ENCODE peak calls at places on chromosomes 5 and 9, in four cellular contexts. T is aorta, Q is heart right ventricle, B is thoracic aorta. G is an unnamed sample.

GRCh38 chr9:71876106-71876505 is 34.9 kb downstream of the ABHD17B start:
- DNase-seq in T (no peak), Q (no peak), B (no peak), G (no peak)

GRCh38 chr9:93114169-93114983 is 18.4 kb downstream of the CARD19 start:
- DNase-seq in T (peak; percentile 69), Q (no peak), B (no peak), G (no peak)

GRCh38 chr5:140348104-140348503 is 1.7 kb upstream of the HBEGF start:
- DNase-seq in T (no peak), Q (no peak), B (no peak), G (peak; percentile 20)

GRCh38 chr5:36712719-36713118 is 106.3 kb downstream of the SLC1A3 start:
- DNase-seq in T (no peak), Q (no peak), B (no peak), G (no peak)

GRCh38 chr5:145681686-145682085 is 153.5 kb downstream of the PRELID2 start:
- DNase-seq in T (no peak), Q (peak; percentile 46), B (peak; percentile 11), G (peak; percentile 30)

GRCh38 chr9:91483189-91483691 is 59.6 kb upstream of the NFIL3 start:
- DNase-seq in T (no peak), Q (peak; percentile 72), B (peak; percentile 63), G (peak; percentile 56)

GRCh38 chr5:139228201-139228796 is 30.1 kb upstream of the SIL1 start:
- DNase-seq in T (no peak), Q (no peak), B (no peak), G (no peak)

GRCh38 chr9:95460627-95461164 is 56.1 kb downstream of the PTCH1 start:
- DNase-seq in T (no peak), Q (no peak), B (no peak), G (no peak)

GRCh38 chr5:178625679-178626483 is 969 bp downstream of the CLK4 start:
- DNase-seq in T (no peak), Q (no peak), B (no peak), G (peak; percentile 22)

GRCh38 chr9:18437315-18438200 is 36.4 kb upstream of the ADAMTSL1 start:
- DNase-seq in T (peak; percentile 78), Q (peak; percentile 47), B (peak; percentile 9), G (no peak)

GRCh38 chr9:84975926-84976325 is 306.4 kb downstream of the NTRK2 start:
- DNase-seq in T (no peak), Q (no peak), B (no peak), G (no peak)

GRCh38 chr5:146706321-146706972 is 172.1 kb downstream of the PPP2R2B start:
- DNase-seq in T (no peak), Q (no peak), B (no peak), G (no peak)

GRCh38 chr5:91469517-91470165 is 86.5 kb upstream of the ARRDC3 start:
- DNase-seq in T (no peak), Q (no peak), B (no peak), G (no peak)

GRCh38 chr5:64794053-64794770 is 25.5 kb downstream of the CWC27 start:
- DNase-seq in T (no peak), Q (no peak), B (no peak), G (no peak)

GRCh38 chr5:158064331-158065123 is 205.6 kb upstream of the CLINT1 start:
- DNase-seq in T (no peak), Q (no peak), B (no peak), G (no peak)

GRCh38 chr5:178416206-178416882 is 173.8 kb downstream of the COL23A1 start:
- DNase-seq in T (peak; percentile 47), Q (no peak), B (no peak), G (no peak)

GRCh38 chr5:53733853-53734252 is 173.4 kb downstream of the NDUFS4 start:
- DNase-seq in T (no peak), Q (no peak), B (no peak), G (no peak)

GRCh38 chr9:105191508-105192118 is 52.8 kb upstream of the SLC44A1 start:
- DNase-seq in T (no peak), Q (no peak), B (no peak), G (peak; percentile 19)

DNA sequence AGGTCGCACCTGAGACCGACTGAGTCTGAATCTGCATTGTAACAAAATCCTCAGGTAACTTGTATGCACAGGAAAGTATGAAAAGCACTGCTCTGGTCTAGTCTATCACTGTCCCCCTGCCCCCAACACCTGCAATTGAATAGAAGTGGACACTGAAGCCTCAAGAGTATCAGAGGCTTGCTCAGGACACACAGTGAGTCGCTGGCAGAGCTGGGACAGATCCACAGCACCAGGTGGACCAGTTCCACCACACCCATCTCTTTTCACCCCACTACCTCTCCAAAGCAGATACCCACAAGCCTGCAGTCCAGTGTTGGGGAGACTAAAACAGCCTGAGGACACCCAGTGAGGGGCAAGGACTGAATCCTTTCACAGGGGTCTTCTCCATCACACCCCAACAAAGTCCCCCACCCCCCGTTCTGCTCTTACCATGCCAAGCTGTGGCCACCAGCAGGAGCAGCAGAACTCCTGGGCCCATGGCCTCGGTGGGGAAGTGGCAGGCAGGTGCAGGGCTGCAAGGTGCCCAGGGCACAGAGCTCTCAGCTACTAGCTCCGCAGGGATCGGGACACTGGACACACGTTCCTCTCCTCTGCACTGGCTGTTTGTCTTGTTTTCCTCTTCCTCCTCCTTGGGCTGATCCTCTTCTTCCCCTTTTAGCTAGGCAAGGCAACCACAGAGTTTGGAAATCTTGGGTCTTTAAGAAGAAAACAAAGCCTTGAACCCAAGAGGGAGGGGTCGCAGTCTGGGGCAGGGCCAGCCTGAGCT is at the start of gene CSF1R:
- DNase-seq in T (no peak), Q (no peak), B (no peak), G (no peak)
- H3K4me3 ChIP-seq in T (no peak within 1 kb of the TSS), Q (peak within 1 kb of the TSS; percentile 22), B (peak within 1 kb of the TSS; percentile 65), G (no peak within 1 kb of the TSS)

DNA sequence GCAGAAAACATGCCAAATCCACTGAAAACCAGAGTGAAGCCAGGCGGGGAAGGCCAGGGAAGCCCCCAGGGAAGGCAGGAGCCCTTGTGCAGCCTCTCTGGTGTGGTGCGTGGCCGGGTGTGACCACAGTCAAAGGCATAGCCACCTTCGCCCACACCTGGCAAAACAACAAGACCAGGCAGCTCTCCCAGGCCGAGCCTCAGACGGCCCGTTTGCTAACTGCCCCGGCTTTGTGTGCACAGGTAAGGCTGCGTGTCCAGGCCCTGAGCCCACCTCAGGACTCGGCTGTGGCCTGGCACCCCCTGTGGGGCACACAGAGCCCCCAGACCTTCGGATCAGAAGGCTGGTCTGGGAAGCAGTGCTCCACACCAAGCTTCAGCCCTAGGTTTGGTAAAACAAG is 6.1 kb downstream of the TMEM250 start:
- DNase-seq in T (no peak), Q (no peak), B (no peak), G (no peak)
- H3K27ac ChIP-seq in T (no peak overlapping the region), Q (no peak overlapping the region), B (no peak overlapping the region), G (no peak overlapping the region)

GRCh38 chr9:137575382-137575724 is 3.4 kb downstream of the DPH7 start:
- DNase-seq in T (no peak), Q (no peak), B (no peak), G (no peak)
- H3K4me3 ChIP-seq in T (no peak overlapping the region), Q (no peak overlapping the region), B (no peak overlapping the region), G (no peak overlapping the region)

GRCh38 chr5:11504794-11505193 is 399.5 kb downstream of the CTNND2 start:
- DNase-seq in T (no peak), Q (no peak), B (no peak), G (no peak)
- H3K27ac ChIP-seq in T (no peak overlapping the region), Q (no peak overlapping the region), B (no peak overlapping the region), G (no peak overlapping the region)

GRCh38 chr5:95105638-95106037 is 179.3 kb downstream of the MCTP1 start:
- DNase-seq in T (no peak), Q (no peak), B (no peak), G (no peak)
- H3K4me3 ChIP-seq in T (no peak overlapping the region), Q (no peak overlapping the region), B (no peak overlapping the region), G (no peak overlapping the region)

G was measured in gastrocnemius medialis.